ENCODE peak calls at places on chromosomes 1 and 21, in ten cellular contexts. T, E, M, R, H, Y, P, W, K and Z are unnamed samples.

GRCh38 chr1:89908993-89909436 is 85.9 kb upstream of the ZNF326 start:
- DNase-seq in T (peak), E (no peak), M (peak), R (no peak), H (peak), Y (no peak), P (no peak), W (peak), K (peak), Z (no peak)

GRCh38 chr1:203507227-203507626 is 13.3 kb downstream of the OPTC start:
- DNase-seq in T (no peak), E (no peak), M (no peak), R (no peak), H (no peak), Y (no peak), P (no peak), W (peak), K (peak), Z (no peak)

GRCh38 chr1:24892188-24893153 is 37.6 kb downstream of the RUNX3 start:
- DNase-seq in T (no peak), E (no peak), M (no peak), R (no peak), H (no peak), Y (no peak), P (no peak), W (no peak), K (no peak), Z (no peak)

GRCh38 chr1:26171084-26172072 is at the start of gene ZNF593OS:
- DNase-seq in T (no peak), E (no peak), M (no peak), R (no peak), H (no peak), Y (no peak), P (no peak), W (no peak), K (no peak), Z (no peak)

GRCh38 chr21:35616090-35616489 is 444.2 kb downstream of the SETD4 start:
- DNase-seq in T (no peak), E (no peak), M (peak), R (no peak), H (peak), Y (no peak), P (no peak), W (peak), K (peak), Z (no peak)

GRCh38 chr1:233614743-233615521 is 1.0 kb downstream of the KCNK1 start:
- DNase-seq in T (no peak), E (no peak), M (no peak), R (peak), H (no peak), Y (no peak), P (no peak), W (no peak), K (no peak), Z (no peak)

GRCh38 chr1:244964112-244964971 is 100.0 kb upstream of the HNRNPU start:
- DNase-seq in T (peak), E (peak), M (no peak), R (peak), H (peak), Y (no peak), P (no peak), W (peak), K (peak), Z (no peak)

GRCh38 chr1:87062687-87063086 is 148.3 kb downstream of the HS2ST1 start:
- DNase-seq in T (no peak), E (no peak), M (no peak), R (no peak), H (no peak), Y (no peak), P (no peak), W (no peak), K (no peak), Z (no peak)

GRCh38 chr1:182784556-182785171 is 4.9 kb upstream of the NPL start:
- DNase-seq in T (peak), E (no peak), M (peak), R (peak), H (peak), Y (peak), P (no peak), W (peak), K (peak), Z (no peak)

GRCh38 chr1:214331827-214332423 is 51.0 kb downstream of the SMYD2 start:
- DNase-seq in T (peak), E (no peak), M (peak), R (no peak), H (peak), Y (peak), P (peak), W (peak), K (peak), Z (no peak)

GRCh38 chr1:182299728-182300581 is 91.6 kb downstream of the GLUL start:
- DNase-seq in T (no peak), E (no peak), M (peak), R (no peak), H (no peak), Y (no peak), P (no peak), W (peak), K (no peak), Z (no peak)

GRCh38 chr21:25960423-25960822 is 210.1 kb downstream of the APP start:
- DNase-seq in T (no peak), E (no peak), M (no peak), R (no peak), H (no peak), Y (no peak), P (no peak), W (no peak), K (no peak), Z (no peak)

GRCh38 chr1:228429698-228430097 is 13.0 kb upstream of the TRIM17 start:
- DNase-seq in T (no peak), E (no peak), M (no peak), R (no peak), H (no peak), Y (no peak), P (no peak), W (no peak), K (no peak), Z (no peak)

GRCh38 chr1:12144236-12144635 is 22.6 kb upstream of the TNFRSF1B start:
- DNase-seq in T (no peak), E (no peak), M (no peak), R (no peak), H (peak), Y (no peak), P (no peak), W (no peak), K (no peak), Z (no peak)

GRCh38 chr1:92310185-92310597 is 11.3 kb downstream of the RPAP2 start:
- DNase-seq in T (peak), E (no peak), M (peak), R (no peak), H (peak), Y (no peak), P (no peak), W (peak), K (peak), Z (no peak)

GRCh38 chr1:111205724-111206070 is 5.3 kb upstream of the DENND2D start:
- DNase-seq in T (no peak), E (no peak), M (peak), R (no peak), H (no peak), Y (no peak), P (no peak), W (peak), K (peak), Z (no peak)

GRCh38 chr1:64923294-64923718 is 43.0 kb downstream of the JAK1 start:
- DNase-seq in T (no peak), E (no peak), M (no peak), R (no peak), H (no peak), Y (no peak), P (no peak), W (no peak), K (no peak), Z (no peak)